ENCODE peak calls at places on chromosomes 5 and 9, in six cellular contexts. P, N, O, W, G and R are unnamed samples.

GRCh38 chr5:171574374-171574773 is 154.9 kb downstream of the FGF18 start:
- DNase-seq in O (no peak), G (no peak), N (no peak), W (no peak), P (no peak), R (no peak)

GRCh38 chr5:58046371-58046770 is 413.5 kb downstream of the PLK2 start:
- DNase-seq in N (no peak), W (no peak), P (no peak), G (no peak), O (no peak), R (no peak)

GRCh38 chr5:41869150-41869738 is 981 bp downstream of the OXCT1 start:
- DNase-seq in N (peak), P (peak), W (peak), O (no peak), G (peak), R (no peak)

GRCh38 chr5:57478826-57479225 is 3.8 kb downstream of the ACTBL2 start:
- DNase-seq in P (no peak), O (no peak), W (no peak), N (no peak), G (no peak), R (no peak)

GRCh38 chr5:9661316-9662015 is 31.3 kb upstream of the TAS2R1 start:
- DNase-seq in G (no peak), W (no peak), O (no peak), N (no peak), P (no peak), R (no peak)

GRCh38 chr5:59768204-59769040 is 125.1 kb downstream of the PDE4D start:
- DNase-seq in W (no peak), G (no peak), P (peak), N (no peak), O (no peak), R (peak)

GRCh38 chr9:82781965-82782392 is 281.0 kb downstream of the RASEF start:
- DNase-seq in G (no peak), O (no peak), P (no peak), N (no peak), W (no peak), R (no peak)

GRCh38 chr9:79571309-79572031 is at the start of gene TLE4:
- DNase-seq in O (peak), G (peak), N (peak), W (peak), P (peak), R (peak)

GRCh38 chr9:89046832-89047231 is 55.6 kb downstream of the S1PR3 start:
- DNase-seq in O (no peak), N (no peak), W (no peak), G (no peak), P (no peak), R (no peak)

GRCh38 chr9:6575324-6575758 is 70.2 kb downstream of the GLDC start:
- DNase-seq in N (peak), G (no peak), P (no peak), O (no peak), W (no peak), R (no peak)

GRCh38 chr9:31153250-31153840 is 1231.1 kb upstream of the ACO1 start:
- DNase-seq in P (no peak), O (no peak), W (no peak), G (no peak), N (no peak), R (no peak)

GRCh38 chr5:10863763-10864383 is 102.8 kb upstream of the DAP start:
- DNase-seq in P (no peak), O (no peak), W (no peak), G (peak), N (peak), R (no peak)

GRCh38 chr9:81377921-81378320 is 311.4 kb downstream of the TLE1 start:
- DNase-seq in W (no peak), P (no peak), N (no peak), G (no peak), O (no peak), R (no peak)

GRCh38 chr9:123338710-123339665 is 17.0 kb upstream of the CRB2 start:
- DNase-seq in W (no peak), G (peak), O (no peak), N (peak), P (no peak), R (no peak)

GRCh38 chr5:149611327-149611726 is 30.0 kb downstream of the ARHGEF37 start:
- DNase-seq in O (no peak), N (no peak), G (no peak), P (peak), W (no peak), R (no peak)

GRCh38 chr9:631596-631995 is 209.9 kb upstream of the DMRT1 start:
- DNase-seq in W (no peak), G (no peak), N (no peak), O (no peak), P (no peak), R (no peak)

GRCh38 chr5:115961413-115962238 is 649 bp upstream of the LVRN start:
- DNase-seq in P (no peak), N (no peak), W (peak), G (no peak), O (no peak), R (no peak)

GRCh38 chr9:131799177-131799823 is 59.4 kb upstream of the RAPGEF1 start:
- DNase-seq in N (peak), P (no peak), W (no peak), G (peak), O (no peak), R (no peak)

GRCh38 chr5:118863345-118863744 is 125.0 kb downstream of the DTWD2 start:
- DNase-seq in O (no peak), P (no peak), G (no peak), N (no peak), W (no peak), R (no peak)

GRCh38 chr5:10556893-10557746 is 6.8 kb upstream of the ANKRD33B start:
- DNase-seq in G (no peak), W (no peak), P (no peak), O (no peak), N (no peak), R (peak)

GRCh38 chr9:128136816-128137793 is 9.6 kb upstream of the PTGES2 start:
- DNase-seq in W (no peak), O (no peak), G (no peak), P (no peak), N (no peak), R (no peak)

GRCh38 chr9:128141604-128142003 is 7.6 kb upstream of the LCN2 start:
- DNase-seq in G (no peak), O (no peak), W (no peak), N (no peak), P (no peak), R (no peak)

GRCh38 chr9:128139621-128140020 is 9.6 kb upstream of the LCN2 start:
- DNase-seq in W (no peak), G (no peak), O (no peak), P (no peak), N (no peak), R (no peak)

GRCh38 chr9:128142061-128142460 is 7.2 kb upstream of the LCN2 start:
- DNase-seq in O (no peak), G (no peak), P (no peak), N (no peak), W (no peak), R (no peak)

GRCh38 chr9:128138001-128138400 is 10.5 kb upstream of the PTGES2 start:
- DNase-seq in O (no peak), N (no peak), G (no peak), P (no peak), W (no peak), R (no peak)
- H3K4me3 ChIP-seq in O (no peak), N (no peak), G (no peak), P (no peak), W (no peak), R (no peak)

GRCh38 chr9:124799274-124800006 is 22.5 kb downstream of the OLFML2A start:
- DNase-seq in N (no peak), W (no peak), P (no peak), G (no peak), O (no peak), R (no peak)

GRCh38 chr9:124800306-124801259 is 23.6 kb downstream of the OLFML2A start:
- DNase-seq in G (no peak), N (peak), W (no peak), P (no peak), O (no peak), R (peak)

GRCh38 chr9:124802426-124802825 is 25.5 kb downstream of the OLFML2A start:
- DNase-seq in O (no peak), N (no peak), W (no peak), G (no peak), P (no peak), R (no peak)

GRCh38 chr9:124803911-124804310 is 27.0 kb downstream of the OLFML2A start:
- DNase-seq in W (no peak), G (no peak), P (no peak), O (no peak), N (no peak), R (no peak)

GRCh38 chr9:124801356-124801755 is 24.4 kb downstream of the OLFML2A start:
- DNase-seq in P (no peak), W (no peak), G (no peak), O (no peak), N (no peak), R (no peak)
- H3K27ac ChIP-seq in P (peak), W (no peak), G (no peak), O (no peak), N (no peak), R (no peak)

GRCh38 chr9:87581949-87582637 is 84.4 kb downstream of the DAPK1 start:
- DNase-seq in G (no peak), O (no peak), P (no peak), W (no peak), N (no peak), R (no peak)

GRCh38 chr9:87578625-87579024 is 81.0 kb downstream of the DAPK1 start:
- DNase-seq in O (no peak), P (no peak), W (no peak), N (no peak), G (no peak), R (no peak)

GRCh38 chr9:87579761-87580626 is 82.3 kb downstream of the DAPK1 start:
- DNase-seq in P (no peak), O (no peak), N (no peak), G (no peak), W (no peak), R (no peak)

GRCh38 chr9:87581513-87581912 is 83.8 kb downstream of the DAPK1 start:
- DNase-seq in O (no peak), G (no peak), N (no peak), P (no peak), W (no peak), R (no peak)

DNA sequence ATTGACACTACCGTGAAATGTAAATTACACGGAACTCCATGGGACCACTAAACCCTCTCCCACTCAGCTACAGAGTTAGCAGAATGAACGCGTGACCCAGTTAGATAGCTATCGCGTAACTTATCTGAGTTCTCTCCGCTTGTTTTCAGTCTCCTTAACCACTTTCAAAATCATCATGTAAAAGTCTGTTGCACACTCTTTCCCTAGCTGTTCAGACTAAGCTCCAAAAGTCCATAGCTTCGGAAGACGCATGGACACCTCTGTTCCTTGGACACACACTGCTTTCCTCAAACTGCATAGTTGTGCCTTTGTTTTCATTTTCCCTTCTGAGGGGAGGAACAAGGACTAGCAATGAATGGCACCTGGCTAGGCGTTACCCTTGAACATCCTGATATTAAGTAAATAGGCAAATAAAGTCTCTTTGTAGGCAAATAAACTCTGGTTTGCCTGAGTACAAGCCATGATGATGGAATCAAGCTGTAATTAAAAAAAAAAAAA is 83.3 kb downstream of the DAPK1 start:
- DNase-seq in N (no peak), G (no peak), O (no peak), P (no peak), W (no peak), R (no peak)
- H3K4me3 ChIP-seq in N (no peak), G (no peak), O (no peak), P (no peak), W (no peak), R (no peak)

DNA sequence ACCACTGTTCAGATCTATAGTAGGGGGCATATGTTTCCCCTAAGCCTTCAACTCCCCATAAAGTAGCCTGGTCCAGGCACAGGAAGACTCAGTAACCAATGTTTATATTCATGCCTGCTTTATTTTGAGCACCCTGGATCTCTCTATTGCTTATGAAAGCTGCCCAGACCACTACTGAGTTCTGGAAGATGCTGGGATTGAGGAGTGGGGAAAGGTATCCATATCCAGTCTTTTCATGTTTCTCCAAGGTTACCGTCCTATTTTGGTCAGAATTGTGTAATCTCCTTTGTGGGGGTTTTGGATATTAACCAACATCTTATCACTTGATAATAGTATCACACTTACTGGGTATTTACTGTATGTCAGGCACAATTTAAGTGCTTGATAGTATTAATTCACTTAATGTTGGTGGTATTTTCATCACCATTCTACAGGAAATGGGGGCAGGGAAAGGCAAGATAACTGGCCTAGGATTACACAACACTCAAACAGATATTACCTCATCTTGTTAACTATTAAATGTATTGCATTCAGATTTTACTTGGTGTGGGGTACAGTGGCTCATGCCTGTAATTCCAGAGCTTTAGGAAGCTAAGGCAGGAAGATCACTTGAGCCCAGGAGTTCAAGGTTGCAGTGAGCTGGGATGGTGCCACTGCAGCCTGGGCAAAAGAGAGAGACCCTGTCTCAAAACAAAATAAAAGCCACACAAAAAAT is 36.3 kb downstream of the RUSC2 start:
- DNase-seq in G (no peak), N (no peak), O (no peak), P (no peak), W (no peak), R (no peak)
- H3K27ac ChIP-seq in G (no peak), N (no peak), O (peak), P (peak), W (no peak), R (no peak)

GRCh38 chr9:137236936-137237421 is 4.1 kb upstream of the TUBB4B start:
- DNase-seq in G (no peak), P (no peak), W (no peak), N (no peak), O (no peak), R (no peak)
- H3K4me3 ChIP-seq in G (peak), P (no peak), W (peak), N (peak), O (no peak), R (peak)